ENCODE peak calls at places on chromosomes 6 and 20, in four cellular contexts. One of them, this sample, is unnamed.

GRCh38 chr6:36361071-36361470 is 24.4 kb upstream of the BNIP5 start:
- DNase-seq in stimulated activated CD4-positive, alpha-beta T cell treated with anti-CD3 and anti-CD28 coated beads, Interleukin-2, amount 100 ng/mL, for 48 hours: no peak
- DNase-seq in GM06990: no peak
- DNase-seq in HCEC 1CT: no peak
- DNase-seq in this sample: no peak

GRCh38 chr6:129789974-129790373 is 71.1 kb downstream of the TMEM244 start:
- DNase-seq in HCEC 1CT: no peak
- DNase-seq in GM06990: no peak
- DNase-seq in stimulated activated CD4-positive, alpha-beta T cell treated with anti-CD3 and anti-CD28 coated beads, Interleukin-2, amount 100 ng/mL, for 48 hours: no peak
- DNase-seq in this sample: no peak

GRCh38 chr6:135183532-135184440 is 2.7 kb downstream of the MYB start:
- DNase-seq in HCEC 1CT: peak; percentile 22
- DNase-seq in stimulated activated CD4-positive, alpha-beta T cell treated with anti-CD3 and anti-CD28 coated beads, Interleukin-2, amount 100 ng/mL, for 48 hours: peak; percentile 69
- DNase-seq in GM06990: peak; percentile 85
- DNase-seq in this sample: peak; percentile 52

GRCh38 chr6:133892444-133893323 is 3.8 kb downstream of the TCF21 start:
- DNase-seq in stimulated activated CD4-positive, alpha-beta T cell treated with anti-CD3 and anti-CD28 coated beads, Interleukin-2, amount 100 ng/mL, for 48 hours: no peak
- DNase-seq in GM06990: no peak
- DNase-seq in HCEC 1CT: peak; percentile 70
- DNase-seq in this sample: no peak

GRCh38 chr6:85255661-85256060 is 194.2 kb upstream of the NT5E start:
- DNase-seq in GM06990: no peak
- DNase-seq in HCEC 1CT: no peak
- DNase-seq in stimulated activated CD4-positive, alpha-beta T cell treated with anti-CD3 and anti-CD28 coated beads, Interleukin-2, amount 100 ng/mL, for 48 hours: no peak
- DNase-seq in this sample: no peak

GRCh38 chr20:62804632-62805364 is at the start of gene OGFR:
- DNase-seq in GM06990: peak; percentile 81
- DNase-seq in HCEC 1CT: peak; percentile 30
- DNase-seq in stimulated activated CD4-positive, alpha-beta T cell treated with anti-CD3 and anti-CD28 coated beads, Interleukin-2, amount 100 ng/mL, for 48 hours: peak; percentile 60
- DNase-seq in this sample: no peak

GRCh38 chr6:160337301-160337700 is 10.9 kb upstream of the SLC22A3 start:
- DNase-seq in HCEC 1CT: peak; percentile 49
- DNase-seq in stimulated activated CD4-positive, alpha-beta T cell treated with anti-CD3 and anti-CD28 coated beads, Interleukin-2, amount 100 ng/mL, for 48 hours: no peak
- DNase-seq in GM06990: no peak
- DNase-seq in this sample: peak; percentile 84

GRCh38 chr6:53532942-53533341 is 12.0 kb downstream of the GCLC start:
- DNase-seq in HCEC 1CT: no peak
- DNase-seq in stimulated activated CD4-positive, alpha-beta T cell treated with anti-CD3 and anti-CD28 coated beads, Interleukin-2, amount 100 ng/mL, for 48 hours: no peak
- DNase-seq in GM06990: no peak
- DNase-seq in this sample: no peak

GRCh38 chr6:74409447-74409846 is 713.4 kb downstream of the CD109 start:
- DNase-seq in GM06990: peak; percentile 2
- DNase-seq in stimulated activated CD4-positive, alpha-beta T cell treated with anti-CD3 and anti-CD28 coated beads, Interleukin-2, amount 100 ng/mL, for 48 hours: no peak
- DNase-seq in HCEC 1CT: peak; percentile 81
- DNase-seq in this sample: peak; percentile 84

GRCh38 chr20:36728986-36729385 is 16.9 kb downstream of the NDRG3 start:
- DNase-seq in HCEC 1CT: no peak
- DNase-seq in GM06990: no peak
- DNase-seq in stimulated activated CD4-positive, alpha-beta T cell treated with anti-CD3 and anti-CD28 coated beads, Interleukin-2, amount 100 ng/mL, for 48 hours: no peak
- DNase-seq in this sample: peak; percentile 53

GRCh38 chr6:44660561-44661220 is 273.2 kb downstream of the CDC5L start:
- DNase-seq in GM06990: no peak
- DNase-seq in stimulated activated CD4-positive, alpha-beta T cell treated with anti-CD3 and anti-CD28 coated beads, Interleukin-2, amount 100 ng/mL, for 48 hours: no peak
- DNase-seq in HCEC 1CT: no peak
- DNase-seq in this sample: no peak

GRCh38 chr6:96923400-96923799 is 1.1 kb upstream of the KLHL32 start:
- DNase-seq in GM06990: no peak
- DNase-seq in HCEC 1CT: no peak
- DNase-seq in stimulated activated CD4-positive, alpha-beta T cell treated with anti-CD3 and anti-CD28 coated beads, Interleukin-2, amount 100 ng/mL, for 48 hours: no peak
- DNase-seq in this sample: no peak

GRCh38 chr6:75290558-75290957 is 6.0 kb upstream of the TMEM30A start:
- DNase-seq in stimulated activated CD4-positive, alpha-beta T cell treated with anti-CD3 and anti-CD28 coated beads, Interleukin-2, amount 100 ng/mL, for 48 hours: no peak
- DNase-seq in GM06990: no peak
- DNase-seq in HCEC 1CT: no peak
- DNase-seq in this sample: no peak

GRCh38 chr20:33211817-33212424 is 5.2 kb upstream of the BPIFA3 start:
- DNase-seq in HCEC 1CT: peak; percentile 8
- DNase-seq in stimulated activated CD4-positive, alpha-beta T cell treated with anti-CD3 and anti-CD28 coated beads, Interleukin-2, amount 100 ng/mL, for 48 hours: no peak
- DNase-seq in GM06990: no peak
- DNase-seq in this sample: peak; percentile 33

GRCh38 chr6:160583805-160584204 is 80.3 kb downstream of the LPA start:
- DNase-seq in GM06990: no peak
- DNase-seq in HCEC 1CT: no peak
- DNase-seq in stimulated activated CD4-positive, alpha-beta T cell treated with anti-CD3 and anti-CD28 coated beads, Interleukin-2, amount 100 ng/mL, for 48 hours: no peak
- DNase-seq in this sample: no peak

GRCh38 chr20:57070296-57070695 is 196.1 kb downstream of the BMP7 start:
- DNase-seq in HCEC 1CT: no peak
- DNase-seq in GM06990: no peak
- DNase-seq in stimulated activated CD4-positive, alpha-beta T cell treated with anti-CD3 and anti-CD28 coated beads, Interleukin-2, amount 100 ng/mL, for 48 hours: no peak
- DNase-seq in this sample: no peak

GRCh38 chr20:44028341-44028715 is 113.7 kb downstream of the TOX2 start:
- DNase-seq in HCEC 1CT: no peak
- DNase-seq in stimulated activated CD4-positive, alpha-beta T cell treated with anti-CD3 and anti-CD28 coated beads, Interleukin-2, amount 100 ng/mL, for 48 hours: no peak
- DNase-seq in GM06990: no peak
- DNase-seq in this sample: peak; percentile 70

GRCh38 chr6:168865-169455 is 123.3 kb upstream of the DUSP22 start:
- DNase-seq in GM06990: no peak
- DNase-seq in HCEC 1CT: peak; percentile 59
- DNase-seq in stimulated activated CD4-positive, alpha-beta T cell treated with anti-CD3 and anti-CD28 coated beads, Interleukin-2, amount 100 ng/mL, for 48 hours: no peak
- DNase-seq in this sample: peak; percentile 58

GRCh38 chr6:31168606-31169005 is 1.9 kb downstream of the POU5F1 start:
- DNase-seq in stimulated activated CD4-positive, alpha-beta T cell treated with anti-CD3 and anti-CD28 coated beads, Interleukin-2, amount 100 ng/mL, for 48 hours: no peak
- DNase-seq in GM06990: no peak
- DNase-seq in HCEC 1CT: no peak
- DNase-seq in this sample: no peak

GRCh38 chr20:11697055-11697454 is 220.6 kb upstream of the BTBD3 start:
- DNase-seq in stimulated activated CD4-positive, alpha-beta T cell treated with anti-CD3 and anti-CD28 coated beads, Interleukin-2, amount 100 ng/mL, for 48 hours: no peak
- DNase-seq in GM06990: no peak
- DNase-seq in HCEC 1CT: no peak
- DNase-seq in this sample: no peak

GRCh38 chr6:26457407-26457795 is 354 bp upstream of the BTN2A1 start:
- DNase-seq in HCEC 1CT: peak; percentile 33
- DNase-seq in GM06990: peak; percentile 41
- DNase-seq in stimulated activated CD4-positive, alpha-beta T cell treated with anti-CD3 and anti-CD28 coated beads, Interleukin-2, amount 100 ng/mL, for 48 hours: no peak
- DNase-seq in this sample: no peak

This sample was measured in amniotic epithelial cell.